ENCODE peak calls at places on chromosomes 6 and 20, in six cellular contexts. One of them, this sample, is unnamed.
A peak's percentile ranks its signal among the peaks of the same experiment; 100 is the strongest.

GRCh38 chr20:60664106-60664505 is 588.0 kb upstream of the CDH4 start:
- DNase-seq in spleen: no peak
- DNase-seq in right cardiac atrium: no peak
- DNase-seq in BE2C: no peak
- DNase-seq in stomach: no peak
- DNase-seq in body of pancreas: no peak
- DNase-seq in this sample: no peak

GRCh38 chr20:45523833-45524232 is 8.4 kb upstream of the SPINT3 start:
- DNase-seq in spleen: no peak
- DNase-seq in body of pancreas: no peak
- DNase-seq in BE2C: no peak
- DNase-seq in stomach: no peak
- DNase-seq in right cardiac atrium: no peak
- DNase-seq in this sample: no peak

GRCh38 chr6:48135352-48136084 is 24.5 kb upstream of the PTCHD4 start:
- DNase-seq in body of pancreas: no peak
- DNase-seq in BE2C: no peak
- DNase-seq in stomach: no peak
- DNase-seq in spleen: no peak
- DNase-seq in right cardiac atrium: no peak
- DNase-seq in this sample: peak; percentile 18

GRCh38 chr6:144305985-144306384 is 20.9 kb downstream of the UTRN start:
- DNase-seq in stomach: no peak
- DNase-seq in body of pancreas: no peak
- DNase-seq in spleen: no peak
- DNase-seq in right cardiac atrium: no peak
- DNase-seq in BE2C: no peak
- DNase-seq in this sample: no peak

GRCh38 chr6:99522531-99522930 is 7.3 kb upstream of the USP45 start:
- DNase-seq in BE2C: no peak
- DNase-seq in right cardiac atrium: no peak
- DNase-seq in body of pancreas: no peak
- DNase-seq in spleen: no peak
- DNase-seq in stomach: no peak
- DNase-seq in this sample: no peak

GRCh38 chr20:2042400-2042799 is 48.5 kb upstream of the PDYN start:
- DNase-seq in BE2C: no peak
- DNase-seq in spleen: no peak
- DNase-seq in stomach: no peak
- DNase-seq in body of pancreas: no peak
- DNase-seq in right cardiac atrium: no peak
- DNase-seq in this sample: no peak

GRCh38 chr20:50468378-50468798 is 41.8 kb upstream of the PTPN1 start:
- DNase-seq in BE2C: no peak
- DNase-seq in spleen: no peak
- DNase-seq in right cardiac atrium: no peak
- DNase-seq in body of pancreas: no peak
- DNase-seq in stomach: no peak
- DNase-seq in this sample: no peak

GRCh38 chr6:46023216-46023915 is 7.7 kb upstream of the CLIC5 start:
- DNase-seq in stomach: no peak
- DNase-seq in spleen: no peak
- DNase-seq in right cardiac atrium: no peak
- DNase-seq in BE2C: no peak
- DNase-seq in body of pancreas: no peak
- DNase-seq in this sample: no peak

GRCh38 chr6:116764961-116765841 is at the start of gene FAM162B:
- DNase-seq in stomach: no peak
- DNase-seq in BE2C: no peak
- DNase-seq in spleen: no peak
- DNase-seq in body of pancreas: peak; percentile 13
- DNase-seq in right cardiac atrium: peak; percentile 75
- DNase-seq in this sample: peak; percentile 53

GRCh38 chr6:163180874-163181541 is 233.5 kb upstream of the QKI start:
- DNase-seq in BE2C: peak; percentile 24
- DNase-seq in spleen: no peak
- DNase-seq in right cardiac atrium: peak; percentile 92
- DNase-seq in stomach: peak; percentile 77
- DNase-seq in body of pancreas: peak; percentile 70
- DNase-seq in this sample: no peak

GRCh38 chr20:36575066-36575743 is 1.8 kb downstream of the TGIF2 start:
- DNase-seq in spleen: no peak
- DNase-seq in BE2C: peak; percentile 91
- DNase-seq in stomach: peak; percentile 67
- DNase-seq in right cardiac atrium: peak; percentile 84
- DNase-seq in body of pancreas: peak; percentile 74
- DNase-seq in this sample: no peak

GRCh38 chr20:11394145-11394833 is 523.4 kb upstream of the BTBD3 start:
- DNase-seq in stomach: no peak
- DNase-seq in BE2C: no peak
- DNase-seq in body of pancreas: no peak
- DNase-seq in spleen: no peak
- DNase-seq in right cardiac atrium: no peak
- DNase-seq in this sample: no peak

GRCh38 chr6:47690209-47690608 is 8.2 kb upstream of the ADGRF4 start:
- DNase-seq in stomach: no peak
- DNase-seq in spleen: no peak
- DNase-seq in body of pancreas: no peak
- DNase-seq in right cardiac atrium: no peak
- DNase-seq in BE2C: no peak
- DNase-seq in this sample: no peak

GRCh38 chr6:138520463-138520862 is 21.2 kb upstream of the NHSL1 start:
- DNase-seq in BE2C: no peak
- DNase-seq in body of pancreas: no peak
- DNase-seq in stomach: no peak
- DNase-seq in spleen: no peak
- DNase-seq in right cardiac atrium: no peak
- DNase-seq in this sample: no peak

GRCh38 chr6:41767112-41767946 is 12.4 kb downstream of the FRS3 start:
- DNase-seq in spleen: no peak
- DNase-seq in BE2C: peak; percentile 90
- DNase-seq in body of pancreas: peak; percentile 70
- DNase-seq in right cardiac atrium: peak; percentile 74
- DNase-seq in stomach: peak; percentile 86
- DNase-seq in this sample: no peak

GRCh38 chr20:36064661-36065426 is 89.7 kb upstream of the EPB41L1 start:
- DNase-seq in stomach: peak; percentile 98
- DNase-seq in body of pancreas: peak; percentile 97
- DNase-seq in BE2C: peak; percentile 95
- DNase-seq in right cardiac atrium: peak; percentile 97
- DNase-seq in spleen: peak; percentile 99
- DNase-seq in this sample: no peak

GRCh38 chr6:13089296-13089994 is 238.9 kb downstream of the TBC1D7 start:
- DNase-seq in spleen: no peak
- DNase-seq in BE2C: no peak
- DNase-seq in stomach: no peak
- DNase-seq in right cardiac atrium: no peak
- DNase-seq in body of pancreas: no peak
- DNase-seq in this sample: no peak

GRCh38 chr6:16413399-16413798 is 175.0 kb downstream of the GMPR start:
- DNase-seq in stomach: no peak
- DNase-seq in body of pancreas: no peak
- DNase-seq in BE2C: no peak
- DNase-seq in right cardiac atrium: no peak
- DNase-seq in spleen: no peak
- DNase-seq in this sample: no peak

GRCh38 chr20:56515657-56516381 is 8.7 kb upstream of the FAM209A start:
- DNase-seq in BE2C: no peak
- DNase-seq in right cardiac atrium: no peak
- DNase-seq in body of pancreas: no peak
- DNase-seq in stomach: no peak
- DNase-seq in spleen: no peak
- DNase-seq in this sample: no peak

GRCh38 chr6:167529684-167530335 is 204.9 kb downstream of the TTLL2 start:
- DNase-seq in spleen: no peak
- DNase-seq in BE2C: no peak
- DNase-seq in body of pancreas: no peak
- DNase-seq in right cardiac atrium: no peak
- DNase-seq in stomach: no peak
- DNase-seq in this sample: no peak

GRCh38 chr6:38400101-38400500 is 239.6 kb downstream of the BTBD9 start:
- DNase-seq in spleen: no peak
- DNase-seq in stomach: no peak
- DNase-seq in BE2C: no peak
- DNase-seq in body of pancreas: no peak
- DNase-seq in right cardiac atrium: no peak
- DNase-seq in this sample: no peak
- H3K4me3 ChIP-seq in spleen: no peak overlapping the region
- H3K4me3 ChIP-seq in stomach: no peak overlapping the region
- H3K4me3 ChIP-seq in BE2C: no peak overlapping the region
- H3K4me3 ChIP-seq in body of pancreas: no peak overlapping the region
- H3K4me3 ChIP-seq in right cardiac atrium: no peak overlapping the region
- H3K4me3 ChIP-seq in this sample: no peak overlapping the region

GRCh38 chr6:170284866-170285469 is 5.9 kb downstream of the DLL1 start:
- DNase-seq in right cardiac atrium: no peak
- DNase-seq in body of pancreas: peak; percentile 11
- DNase-seq in spleen: peak; percentile 71
- DNase-seq in stomach: peak; percentile 17
- DNase-seq in BE2C: no peak
- DNase-seq in this sample: no peak
- H3K27me3 ChIP-seq in right cardiac atrium: no peaks in the 10 kb centered on the region
- H3K27me3 ChIP-seq in body of pancreas: no peaks in the 10 kb centered on the region
- H3K27me3 ChIP-seq in spleen: peaks cover 80% of the 10 kb centered on the region
- H3K27me3 ChIP-seq in stomach: peaks cover 25% of the 10 kb centered on the region
- H3K27me3 ChIP-seq in BE2C: peaks cover 35% of the 10 kb centered on the region
- H3K27me3 ChIP-seq in this sample: peaks cover 49% of the 10 kb centered on the region

GRCh38 chr6:44071670-44072451 is 55.4 kb downstream of the MRPL14 start:
- DNase-seq in right cardiac atrium: no peak
- DNase-seq in spleen: no peak
- DNase-seq in body of pancreas: no peak
- DNase-seq in BE2C: no peak
- DNase-seq in stomach: no peak
- DNase-seq in this sample: no peak

GRCh38 chr6:44074383-44075136 is 52.7 kb downstream of the MRPL14 start:
- DNase-seq in BE2C: peak; percentile 81
- DNase-seq in stomach: peak; percentile 74
- DNase-seq in spleen: peak; percentile 89
- DNase-seq in right cardiac atrium: peak; percentile 90
- DNase-seq in body of pancreas: peak; percentile 73
- DNase-seq in this sample: peak; percentile 83

GRCh38 chr6:44073612-44074382 is 53.5 kb downstream of the MRPL14 start:
- DNase-seq in spleen: no peak
- DNase-seq in body of pancreas: no peak
- DNase-seq in right cardiac atrium: peak; percentile 67
- DNase-seq in stomach: no peak
- DNase-seq in BE2C: peak; percentile 39
- DNase-seq in this sample: peak; percentile 52

GRCh38 chr6:44072959-44073611 is 54.2 kb downstream of the MRPL14 start:
- DNase-seq in BE2C: peak; percentile 93
- DNase-seq in stomach: peak; percentile 78
- DNase-seq in body of pancreas: peak; percentile 80
- DNase-seq in right cardiac atrium: peak; percentile 95
- DNase-seq in spleen: peak; percentile 86
- DNase-seq in this sample: peak; percentile 95

DNA sequence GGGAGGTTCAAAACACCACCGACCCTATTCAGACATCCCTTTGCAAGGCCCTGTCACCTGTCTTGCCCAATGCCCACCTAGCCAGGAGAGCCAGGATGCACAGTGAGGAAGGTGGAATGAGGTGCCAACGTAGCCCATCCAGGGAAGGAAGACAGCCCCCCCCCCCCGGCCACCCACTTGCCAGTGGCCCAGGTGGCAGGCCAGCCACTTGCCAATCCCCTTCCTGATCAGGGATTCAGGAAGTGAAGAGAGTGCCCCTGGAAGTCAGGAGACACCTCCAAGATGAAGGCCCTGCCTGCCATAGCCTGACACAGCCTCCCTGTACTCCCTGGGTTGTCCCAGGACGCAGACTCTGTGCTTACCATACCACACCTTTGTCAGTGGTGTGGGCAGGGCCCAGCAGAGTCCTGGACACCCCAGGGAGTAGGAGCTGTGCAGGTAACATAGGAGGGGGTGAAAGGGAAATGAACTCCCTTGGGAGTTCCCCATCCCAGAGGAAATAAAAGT is 54.7 kb downstream of the MRPL14 start:
- DNase-seq in body of pancreas: no peak
- DNase-seq in BE2C: no peak
- DNase-seq in spleen: no peak
- DNase-seq in stomach: peak; percentile 52
- DNase-seq in right cardiac atrium: peak; percentile 49
- DNase-seq in this sample: no peak
- H3K4me3 ChIP-seq in body of pancreas: no peak overlapping the region
- H3K4me3 ChIP-seq in BE2C: peak overlapping the region; percentile 63
- H3K4me3 ChIP-seq in spleen: peak overlapping the region; percentile 45
- H3K4me3 ChIP-seq in stomach: peak overlapping the region; percentile 55
- H3K4me3 ChIP-seq in right cardiac atrium: peak overlapping the region; percentile 67
- H3K4me3 ChIP-seq in this sample: peak overlapping the region; percentile 44

GRCh38 chr6:29723666-29724588 is 693 bp downstream of the HLA-F start:
- DNase-seq in right cardiac atrium: peak; percentile 84
- DNase-seq in stomach: peak; percentile 67
- DNase-seq in BE2C: no peak
- DNase-seq in spleen: peak; percentile 91
- DNase-seq in body of pancreas: peak; percentile 39
- DNase-seq in this sample: peak; percentile 53

GRCh38 chr6:29722773-29723665 is at the start of gene HLA-F:
- DNase-seq in spleen: peak; percentile 91
- DNase-seq in stomach: peak; percentile 93
- DNase-seq in BE2C: peak; percentile 38
- DNase-seq in right cardiac atrium: peak; percentile 94
- DNase-seq in body of pancreas: peak; percentile 84
- DNase-seq in this sample: peak; percentile 92

GRCh38 chr6:29726795-29727194 is 3.6 kb downstream of the HLA-F start:
- DNase-seq in stomach: no peak
- DNase-seq in right cardiac atrium: no peak
- DNase-seq in spleen: no peak
- DNase-seq in BE2C: no peak
- DNase-seq in body of pancreas: no peak
- DNase-seq in this sample: no peak

GRCh38 chr6:29725981-29726380 is 2.7 kb downstream of the HLA-F start:
- DNase-seq in body of pancreas: no peak
- DNase-seq in BE2C: no peak
- DNase-seq in stomach: no peak
- DNase-seq in spleen: no peak
- DNase-seq in right cardiac atrium: no peak
- DNase-seq in this sample: no peak

DNA sequence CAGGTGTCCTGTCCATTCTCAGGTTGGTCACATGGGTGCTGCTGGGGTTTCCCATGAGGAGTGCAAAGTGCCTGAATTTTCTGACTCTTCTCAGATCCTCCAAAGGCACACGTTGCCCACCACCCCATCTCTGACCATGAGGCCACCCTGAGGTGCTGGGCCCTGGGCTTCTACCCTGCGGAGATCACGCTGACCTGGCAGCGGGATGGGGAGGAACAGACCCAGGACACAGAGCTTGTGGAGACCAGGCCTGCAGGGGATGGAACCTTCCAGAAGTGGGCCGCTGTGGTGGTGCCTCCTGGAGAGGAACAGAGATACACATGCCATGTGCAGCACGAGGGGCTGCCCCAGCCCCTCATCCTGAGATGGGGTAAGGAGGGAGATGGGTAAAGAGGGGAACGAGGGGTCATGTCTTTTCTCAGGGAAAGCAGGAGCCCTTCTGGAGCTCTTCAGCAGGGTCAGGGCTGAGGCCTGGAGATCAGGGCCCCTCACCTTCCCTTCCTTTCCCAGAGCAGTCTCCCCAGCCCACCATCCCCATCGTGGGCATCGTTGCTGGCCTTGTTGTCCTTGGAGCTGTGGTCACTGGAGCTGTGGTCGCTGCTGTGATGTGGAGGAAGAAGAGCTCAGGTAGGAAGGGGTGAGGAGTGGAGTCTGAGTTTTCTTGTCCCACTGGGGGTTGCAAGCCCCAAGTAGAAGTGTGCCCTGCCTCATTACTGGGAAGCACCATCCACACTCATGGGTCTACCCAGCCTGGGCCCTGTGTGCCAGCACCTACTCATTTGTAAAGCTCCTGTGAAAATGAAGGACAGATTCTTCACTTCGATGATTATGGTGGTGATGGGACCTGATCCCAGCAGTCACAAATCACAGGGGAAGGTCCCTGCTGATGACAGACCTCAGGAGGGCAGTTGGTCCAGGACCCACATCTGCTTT is 2.0 kb downstream of the HLA-F start:
- DNase-seq in stomach: no peak
- DNase-seq in spleen: no peak
- DNase-seq in body of pancreas: no peak
- DNase-seq in BE2C: no peak
- DNase-seq in right cardiac atrium: no peak
- DNase-seq in this sample: no peak
- H3K27me3 ChIP-seq in stomach: no peaks in the 10 kb centered on the region
- H3K27me3 ChIP-seq in spleen: no peaks in the 10 kb centered on the region
- H3K27me3 ChIP-seq in body of pancreas: no peaks in the 10 kb centered on the region
- H3K27me3 ChIP-seq in BE2C: peaks cover 17% of the 10 kb centered on the region
- H3K27me3 ChIP-seq in right cardiac atrium: no peaks in the 10 kb centered on the region
- H3K27me3 ChIP-seq in this sample: no peaks in the 10 kb centered on the region

This sample was measured in WERI-Rb-1.